ENCODE peak calls at places on chromosomes 1 and 21, in five cellular contexts. U is pancreas, D is aorta, G is upper lobe of left lung, A is thyroid gland. Q is an unnamed sample. For H3K4me1, the result is how much of the 10 kb centered on the place peaks cover.

GRCh38 chr1:111192643-111193519 is 7.6 kb downstream of the DENND2D start:
- DNase-seq in D (no peak), U (no peak), A (no peak), G (peak), Q (no peak)

GRCh38 chr21:36706951-36707762 is 8.2 kb downstream of the SIM2 start:
- DNase-seq in U (no peak), A (no peak), G (peak), D (peak), Q (no peak)

GRCh38 chr1:95118019-95118499 is 904 bp downstream of the TLCD4 start:
- DNase-seq in G (peak), U (no peak), D (no peak), A (peak), Q (no peak)

GRCh38 chr1:53862507-53862906 is 24.4 kb upstream of the NDC1 start:
- DNase-seq in D (no peak), A (no peak), G (no peak), U (no peak), Q (no peak)

GRCh38 chr1:47201179-47201578 is 11.3 kb upstream of the PDZK1IP1 start:
- DNase-seq in D (no peak), A (no peak), G (no peak), U (no peak), Q (no peak)

GRCh38 chr1:63731117-63732043 is 42.4 kb upstream of the ROR1 start:
- DNase-seq in A (no peak), G (no peak), U (no peak), D (no peak), Q (peak)

GRCh38 chr21:39025198-39025597 is 158.1 kb downstream of the PSMG1 start:
- DNase-seq in U (no peak), A (no peak), G (no peak), D (no peak), Q (no peak)

GRCh38 chr1:156086256-156086662 is 4.0 kb upstream of the MEX3A start:
- DNase-seq in D (no peak), G (peak), U (no peak), A (peak), Q (no peak)

GRCh38 chr1:232705815-232706575 is 76.1 kb upstream of the SIPA1L2 start:
- DNase-seq in G (peak), A (no peak), D (no peak), U (no peak), Q (no peak)

GRCh38 chr1:231724876-231725647 is 98.5 kb downstream of the DISC1 start:
- DNase-seq in U (no peak), A (peak), D (peak), G (peak), Q (no peak)

GRCh38 chr1:15618685-15619525 is 1.6 kb downstream of the DDI2 start:
- DNase-seq in D (no peak), U (no peak), A (no peak), G (no peak), Q (no peak)

GRCh38 chr1:11158720-11159321 is 30.3 kb upstream of the ANGPTL7 start:
- DNase-seq in D (no peak), A (no peak), U (no peak), G (no peak), Q (peak)

GRCh38 chr21:28783641-28784185 is 209.0 kb downstream of the LTN1 start:
- DNase-seq in D (no peak), U (peak), A (no peak), G (no peak), Q (no peak)

GRCh38 chr21:22762463-22762862 is 1764.3 kb downstream of the NCAM2 start:
- DNase-seq in D (no peak), G (no peak), U (no peak), A (no peak), Q (no peak)

GRCh38 chr21:46667735-46668380 is 32.4 kb downstream of the PRMT2 start:
- DNase-seq in D (no peak), U (no peak), A (no peak), G (no peak), Q (no peak)

GRCh38 chr1:236685917-236686814 is at the start of gene ACTN2:
- DNase-seq in D (peak), U (peak), G (peak), A (peak), Q (no peak)

GRCh38 chr1:55981015-55981635 is 598.2 kb downstream of the PLPP3 start:
- DNase-seq in U (no peak), A (no peak), G (no peak), D (no peak), Q (no peak)

GRCh38 chr1:160129966-160130365 is 14.4 kb downstream of the ATP1A2 start:
- DNase-seq in A (no peak), D (no peak), U (no peak), G (no peak), Q (no peak)

GRCh38 chr21:42103843-42104242 is 32.7 kb downstream of the UMODL1 start:
- DNase-seq in G (no peak), D (no peak), A (no peak), U (no peak), Q (no peak)

GRCh38 chr1:2128189-2128901 is 66.2 kb downstream of the FAAP20 start:
- DNase-seq in D (peak), A (peak), U (no peak), G (peak), Q (no peak)

GRCh38 chr1:237045278-237046016 is 3.5 kb downstream of the RYR2 start:
- DNase-seq in A (no peak), D (no peak), U (no peak), G (no peak), Q (no peak)

GRCh38 chr1:12478612-12478985 is 139.4 kb downstream of the DHRS3 start:
- DNase-seq in D (no peak), G (no peak), U (no peak), A (peak), Q (no peak)

GRCh38 chr1:12479311-12479710 is 138.7 kb downstream of the DHRS3 start:
- DNase-seq in G (no peak), U (no peak), A (no peak), D (no peak), Q (no peak)

GRCh38 chr1:12481928-12482327 is 136.1 kb downstream of the DHRS3 start:
- DNase-seq in G (no peak), U (no peak), A (no peak), D (no peak), Q (no peak)

GRCh38 chr1:12480748-12481362 is 137.2 kb downstream of the DHRS3 start:
- DNase-seq in A (no peak), D (peak), G (no peak), U (no peak), Q (peak)

DNA sequence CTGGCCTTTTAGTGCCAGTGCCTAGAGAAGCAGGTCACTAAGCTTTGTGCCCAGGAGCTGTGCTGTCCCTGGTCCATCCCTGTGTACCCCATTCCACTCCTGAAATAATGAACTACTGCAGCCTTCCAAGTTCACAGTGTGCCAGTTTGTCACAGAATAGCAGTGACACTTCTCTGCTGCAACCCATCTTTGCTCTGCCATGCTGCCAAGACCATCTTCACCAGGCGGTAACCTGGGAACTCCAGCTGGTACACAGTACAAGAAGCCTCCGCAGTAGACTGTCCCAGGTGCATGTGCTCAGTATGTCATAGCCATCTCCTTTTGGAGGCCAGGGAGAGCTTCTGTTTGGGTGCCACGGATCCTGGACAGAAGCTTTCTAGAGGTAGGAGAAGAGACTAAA is 138.0 kb downstream of the DHRS3 start:
- DNase-seq in A (no peak), D (no peak), U (no peak), G (no peak), Q (no peak)
- H3K4me1 ChIP-seq in A (half or more), D (under half), U (under half), G (half or more), Q (under half)

GRCh38 chr1:153531638-153532037 is 4.2 kb downstream of the S100A6 start:
- DNase-seq in D (no peak), G (no peak), U (no peak), A (no peak), Q (no peak)
- H3K4me3 ChIP-seq in D (no peak), G (no peak), U (no peak), A (no peak), Q (no peak)

GRCh38 chr21:44960141-44961092 is 20.6 kb downstream of the SLX9 start:
- DNase-seq in U (no peak), G (no peak), D (peak), A (no peak), Q (no peak)
- H3K4me1 ChIP-seq in U (under half), G (under half), D (under half), A (under half), Q (under half)

DNA sequence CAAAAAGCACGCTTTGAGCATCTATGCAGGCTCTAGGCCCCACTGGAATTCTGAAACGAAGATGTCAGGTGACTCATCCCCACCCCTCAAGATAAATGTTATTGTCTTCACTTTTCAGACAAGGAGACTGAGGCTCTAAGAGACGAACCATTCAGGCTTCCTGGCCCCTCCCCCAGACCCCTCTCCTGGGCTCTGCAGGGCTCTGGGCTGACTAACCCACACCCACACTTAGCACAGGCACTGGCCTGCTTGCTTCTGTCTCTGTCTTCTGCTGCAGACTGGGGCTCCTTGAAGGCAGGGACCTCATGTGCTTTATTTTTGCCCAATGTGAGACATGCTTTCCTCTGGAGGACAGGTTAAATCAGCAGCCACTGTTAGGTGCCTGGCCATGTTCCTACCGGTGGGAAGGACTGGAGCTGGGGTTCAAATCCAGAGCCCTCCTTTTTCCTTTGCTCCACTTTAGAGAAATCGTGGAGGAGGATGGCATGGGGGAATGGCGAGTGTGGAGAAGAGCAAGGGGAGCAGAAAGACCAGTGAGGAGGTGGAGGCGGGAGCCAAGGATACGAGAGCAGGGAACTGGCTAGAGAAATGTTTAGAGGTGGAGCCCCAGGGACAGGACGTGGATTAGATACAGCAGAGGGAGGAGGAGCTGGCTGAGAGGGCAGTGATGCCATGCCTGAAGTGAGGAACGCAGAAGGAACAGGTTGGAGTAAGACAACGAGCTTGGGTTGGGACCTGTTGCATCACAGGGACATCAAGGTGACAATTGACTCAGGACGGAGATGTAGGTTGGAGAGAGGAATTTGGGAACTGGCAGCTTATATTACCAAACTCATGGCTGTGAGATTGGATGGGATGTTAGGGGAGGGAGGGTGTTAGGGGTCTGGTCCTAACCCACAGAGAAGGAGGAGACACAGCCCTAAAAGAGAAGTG is 1.7 kb downstream of the TMEM125 start:
- DNase-seq in D (no peak), U (no peak), G (no peak), A (no peak), Q (no peak)
- H3K4me3 ChIP-seq in D (no peak), U (peak), G (peak), A (peak), Q (peak)

GRCh38 chr1:27556781-27557595 is 47.0 kb downstream of the AHDC1 start:
- DNase-seq in D (peak), G (peak), A (peak), U (peak), Q (peak)
- H3K4me1 ChIP-seq in D (under half), G (under half), A (under half), U (under half), Q (under half)

DNA sequence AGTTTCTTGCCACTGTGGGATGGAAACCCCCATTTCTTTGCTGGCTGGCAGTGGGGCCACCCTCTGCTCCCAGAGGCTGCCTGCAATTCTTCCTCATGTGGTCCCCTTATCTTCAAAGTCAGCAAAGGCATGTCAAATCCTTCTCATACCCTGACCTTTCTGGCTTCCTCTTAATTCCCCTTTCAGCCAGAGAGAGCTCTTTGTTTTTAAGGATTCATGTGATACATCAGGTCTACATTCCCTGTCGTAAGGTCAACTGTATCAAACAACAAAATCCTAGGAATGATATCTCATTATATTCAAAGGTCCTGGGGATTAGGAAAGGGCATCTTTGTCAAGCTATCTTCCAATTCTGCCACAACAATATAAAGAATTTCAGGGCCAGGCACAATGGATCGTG is 5.3 kb upstream of the GPR161 start:
- DNase-seq in U (no peak), A (no peak), D (no peak), G (no peak), Q (no peak)
- H3K4me3 ChIP-seq in U (no peak), A (no peak), D (no peak), G (no peak), Q (no peak)

GRCh38 chr1:116913941-116914340 is 4.2 kb downstream of the PTGFRN start:
- DNase-seq in D (no peak), U (no peak), G (no peak), A (no peak), Q (no peak)

GRCh38 chr1:116911166-116911553 is 1.4 kb downstream of the PTGFRN start:
- DNase-seq in G (no peak), A (no peak), U (no peak), D (no peak), Q (no peak)

GRCh38 chr1:116912846-116913245 is 3.1 kb downstream of the PTGFRN start:
- DNase-seq in G (no peak), D (no peak), U (no peak), A (no peak), Q (no peak)

GRCh38 chr1:116910379-116911165 is 856 bp downstream of the PTGFRN start:
- DNase-seq in D (peak), U (peak), A (peak), G (peak), Q (no peak)

GRCh38 chr1:116911779-116912469 is 2.2 kb downstream of the PTGFRN start:
- DNase-seq in A (no peak), G (no peak), U (no peak), D (no peak), Q (no peak)
- H3K4me1 ChIP-seq in A (under half), G (under half), U (under half), D (under half), Q (half or more)

DNA sequence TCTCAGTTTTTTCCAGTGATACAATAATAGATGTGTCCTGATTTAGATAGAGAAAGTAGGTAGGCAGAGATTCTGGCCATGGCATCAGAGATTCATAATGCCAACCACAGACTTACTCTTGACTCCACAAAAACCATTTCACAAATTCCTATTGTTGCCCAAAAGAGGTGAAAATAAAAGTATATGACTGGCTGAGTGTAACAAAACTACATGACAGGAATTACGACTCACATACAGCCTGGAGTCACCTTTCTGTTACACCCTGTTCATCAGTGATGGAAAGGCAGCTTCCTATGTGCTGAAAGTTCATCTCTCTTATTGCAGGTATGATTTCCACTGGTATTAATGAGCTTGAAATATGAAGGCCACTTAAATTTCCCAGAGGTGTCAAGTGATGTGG is 72.3 kb downstream of the MPZL1 start:
- DNase-seq in U (no peak), G (no peak), A (no peak), D (no peak), Q (no peak)
- H3K4me3 ChIP-seq in U (no peak), G (no peak), A (no peak), D (no peak), Q (no peak)

GRCh38 chr1:222168621-222169020 is 379.3 kb downstream of the HHIPL2 start:
- DNase-seq in G (no peak), D (no peak), A (no peak), U (no peak), Q (no peak)
- H3K4me1 ChIP-seq in G (under half), D (under half), A (under half), U (under half), Q (under half)

DNA sequence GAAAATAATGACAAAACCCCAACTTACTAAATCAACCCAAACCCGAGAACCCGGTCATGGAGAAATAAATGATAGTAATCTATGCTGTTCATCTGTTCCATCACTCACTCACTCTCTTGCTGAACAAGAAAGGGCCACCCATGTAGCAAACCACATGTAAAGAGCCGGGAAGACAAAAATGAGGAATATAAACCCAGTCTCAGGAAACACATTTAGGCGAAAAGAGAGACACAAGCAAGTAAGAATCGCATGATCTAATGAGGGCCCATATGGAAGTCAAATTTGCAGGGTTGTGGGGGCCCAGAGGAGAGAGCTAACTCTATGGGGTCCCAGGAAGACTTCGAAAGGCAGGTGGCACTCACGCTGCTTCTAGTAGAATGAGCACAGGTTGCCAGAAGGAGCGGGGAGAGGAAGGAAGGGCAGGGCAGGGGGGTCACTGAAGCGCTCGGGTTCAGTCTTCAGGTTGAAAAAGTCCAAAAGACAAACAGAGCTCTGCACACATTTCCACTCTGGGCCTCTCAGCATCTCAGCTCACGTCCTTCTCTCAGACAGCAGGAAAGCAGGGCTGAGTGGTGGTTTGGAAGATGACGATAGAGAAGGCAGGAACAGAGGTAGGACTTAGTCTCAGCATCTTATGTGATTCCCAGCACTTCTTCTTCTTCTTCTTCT is 142.9 kb upstream of the KRTAP19-8 start:
- DNase-seq in G (no peak), D (no peak), U (no peak), A (no peak), Q (no peak)
- H3K4me3 ChIP-seq in G (no peak), D (no peak), U (no peak), A (no peak), Q (no peak)